ENCODE peak calls at places on chromosomes 5 and 9, in six cellular contexts. V, W, Q, C, S and G are unnamed samples.
A peak's percentile ranks its signal among the peaks of the same experiment; 100 is the strongest.

GRCh38 chr5:136408996-136409395 is 43.7 kb upstream of the TRPC7 start:
- DNase-seq in S (no peak), C (no peak), V (no peak), W (no peak), Q (no peak), G (no peak)

GRCh38 chr9:126609711-126610388 is 3.9 kb upstream of the LMX1B start:
- DNase-seq in S (no peak), W (no peak), C (no peak), Q (no peak), V (no peak), G (no peak)

GRCh38 chr5:180519098-180519497 is 24.9 kb downstream of the CNOT6 start:
- DNase-seq in S (no peak), C (peak; percentile 78), W (peak; percentile 61), V (no peak), Q (no peak), G (no peak)

GRCh38 chr5:135337064-135337463 is 62.0 kb downstream of the MACROH2A1 start:
- DNase-seq in Q (no peak), C (no peak), S (no peak), W (no peak), V (no peak), G (no peak)

GRCh38 chr9:33466565-33467495 is 6.9 kb downstream of the NOL6 start:
- DNase-seq in S (peak; percentile 42), V (peak; percentile 68), W (peak; percentile 55), Q (no peak), C (no peak), G (peak; percentile 82)

GRCh38 chr5:92962752-92963151 is 618.3 kb downstream of the NR2F1-AS1 start:
- DNase-seq in S (no peak), C (no peak), Q (no peak), V (no peak), W (no peak), G (no peak)

GRCh38 chr5:96492654-96493053 is 59.6 kb upstream of the PCSK1 start:
- DNase-seq in W (peak; percentile 75), C (no peak), S (no peak), V (no peak), Q (no peak), G (no peak)

GRCh38 chr5:67154518-67155206 is 41.9 kb downstream of the CD180 start:
- DNase-seq in S (peak; percentile 90), W (no peak), Q (peak; percentile 80), C (no peak), V (no peak), G (no peak)

GRCh38 chr9:13904746-13905145 is 409.2 kb downstream of the NFIB start:
- DNase-seq in W (no peak), S (no peak), Q (no peak), V (no peak), C (peak; percentile 52), G (no peak)

GRCh38 chr5:157924931-157925729 is 66.2 kb upstream of the CLINT1 start:
- DNase-seq in V (no peak), W (peak; percentile 42), S (no peak), C (no peak), Q (no peak), G (no peak)

GRCh38 chr9:97220894-97221477 is 86.5 kb upstream of the CCDC180 start:
- DNase-seq in V (no peak), S (no peak), C (no peak), W (no peak), Q (no peak), G (no peak)

GRCh38 chr9:92170848-92171247 is 55.6 kb upstream of the SPTLC1 start:
- DNase-seq in Q (no peak), C (no peak), V (no peak), W (no peak), S (no peak), G (no peak)

GRCh38 chr5:160772854-160773253 is 79.2 kb downstream of the ATP10B start:
- DNase-seq in W (no peak), S (no peak), V (no peak), C (no peak), Q (no peak), G (no peak)

GRCh38 chr9:132207839-132208615 is 46.2 kb downstream of the NTNG2 start:
- DNase-seq in C (no peak), S (no peak), W (no peak), Q (no peak), V (no peak), G (no peak)

GRCh38 chr9:134057751-134058701 is 9.8 kb downstream of the BRD3 start:
- DNase-seq in C (no peak), V (no peak), W (no peak), S (no peak), Q (no peak), G (no peak)

GRCh38 chr5:143086851-143087637 is 316.4 kb downstream of the NR3C1 start:
- DNase-seq in S (no peak), Q (peak; percentile 30), V (no peak), C (peak; percentile 53), W (peak; percentile 71), G (no peak)

GRCh38 chr5:10607023-10607665 is 43.3 kb downstream of the ANKRD33B start:
- DNase-seq in V (no peak), Q (no peak), C (peak; percentile 89), W (no peak), S (peak; percentile 31), G (no peak)

GRCh38 chr9:97518909-97519307 is 17.4 kb downstream of the TMOD1 start:
- DNase-seq in W (peak; percentile 82), C (peak; percentile 83), Q (no peak), V (no peak), S (peak; percentile 77), G (no peak)

GRCh38 chr9:120999317-120999716 is 50.8 kb downstream of the C5 start:
- DNase-seq in V (no peak), C (no peak), S (no peak), Q (no peak), W (no peak), G (no peak)

GRCh38 chr9:407255-407654 is 192.6 kb downstream of the DOCK8 start:
- DNase-seq in V (no peak), S (no peak), C (no peak), W (no peak), Q (no peak), G (no peak)

GRCh38 chr5:112210430-112211005 is 208.6 kb downstream of the EPB41L4A start:
- DNase-seq in C (peak; percentile 17), Q (no peak), W (peak; percentile 59), S (no peak), V (no peak), G (no peak)

GRCh38 chr5:169762338-169763095 is 125.4 kb downstream of the DOCK2 start:
- DNase-seq in V (no peak), C (peak; percentile 89), S (no peak), Q (no peak), W (peak; percentile 68), G (no peak)

GRCh38 chr5:135092476-135092875 is 58.4 kb upstream of the PITX1 start:
- DNase-seq in Q (no peak), C (no peak), S (no peak), V (no peak), W (no peak), G (no peak)

GRCh38 chr9:27189426-27189825 is 80.4 kb downstream of the TEK start:
- DNase-seq in V (no peak), W (peak; percentile 18), S (no peak), Q (no peak), C (no peak), G (no peak)

GRCh38 chr9:35904338-35904737 is 1.7 kb upstream of the HRCT1 start:
- DNase-seq in Q (no peak), S (no peak), C (no peak), W (no peak), V (no peak), G (no peak)

GRCh38 chr9:35905912-35906679 is at the start of gene HRCT1:
- DNase-seq in S (peak; percentile 83), C (peak; percentile 97), W (peak; percentile 97), Q (peak; percentile 96), V (no peak), G (no peak)

GRCh38 chr9:35903049-35903448 is 3.0 kb upstream of the HRCT1 start:
- DNase-seq in C (peak; percentile 54), V (peak; percentile 69), S (no peak), W (peak; percentile 64), Q (no peak), G (no peak)

GRCh38 chr9:35906923-35907699 is 1.1 kb downstream of the HRCT1 start:
- DNase-seq in S (peak; percentile 71), Q (peak; percentile 79), C (peak; percentile 88), W (peak; percentile 90), V (no peak), G (no peak)

GRCh38 chr9:35904966-35905781 is 828 bp upstream of the HRCT1 start:
- DNase-seq in V (no peak), W (peak; percentile 91), C (peak; percentile 65), Q (no peak), S (no peak), G (no peak)
- H3K27ac ChIP-seq in V (no peak overlapping the region), W (peak overlapping the region; percentile 97), C (peak overlapping the region; percentile 95), Q (peak overlapping the region; percentile 100), S (peak overlapping the region; percentile 80), G (peak overlapping the region; percentile 97)

DNA sequence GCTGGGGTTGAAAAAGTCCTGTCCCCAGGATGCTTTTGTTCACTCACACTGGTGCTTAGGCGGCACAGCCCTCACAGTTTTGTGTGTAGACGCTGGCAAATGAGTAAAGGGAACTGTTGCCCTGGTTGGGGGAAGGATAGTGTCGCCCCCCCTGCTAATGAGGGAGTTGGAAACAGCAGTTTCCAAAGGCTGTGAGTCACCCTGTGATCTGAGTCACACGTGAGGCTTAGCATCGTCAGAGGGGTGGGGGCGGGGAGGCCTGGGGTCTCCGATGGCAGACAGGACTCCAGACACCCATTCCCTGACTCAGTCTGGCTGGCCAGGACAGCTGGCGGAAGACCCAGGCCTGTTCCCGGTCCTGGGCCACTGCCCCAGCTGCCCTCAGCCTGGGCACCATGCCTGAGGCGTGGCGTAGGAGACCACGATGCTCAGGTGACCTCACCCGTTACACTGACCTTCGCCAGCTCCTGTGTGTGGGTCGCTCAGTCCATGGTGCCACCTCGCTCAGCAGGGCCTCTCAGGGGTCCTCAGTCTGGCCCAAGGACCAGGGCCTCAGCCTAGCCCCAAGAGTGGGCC is 2.9 kb downstream of the DNAJB5 start:
- DNase-seq in W (peak; percentile 94), S (peak; percentile 98), V (no peak), Q (no peak), C (peak; percentile 94), G (peak; percentile 94)
- H3K4me1 ChIP-seq in W (peaks cover 74% of the 10 kb centered on the region), S (peaks cover 42% of the 10 kb centered on the region), V (peaks cover 10% of the 10 kb centered on the region), Q (no peaks in the 10 kb centered on the region), C (peaks cover 29% of the 10 kb centered on the region), G (peaks cover 57% of the 10 kb centered on the region)

GRCh38 chr5:32973646-32974045 is 262.5 kb downstream of the NPR3 start:
- DNase-seq in Q (no peak), W (no peak), V (no peak), S (no peak), C (no peak), G (no peak)
- H3K27me3 ChIP-seq in Q (no peaks in the 10 kb centered on the region), W (no peaks in the 10 kb centered on the region), V (no peaks in the 10 kb centered on the region), S (no peaks in the 10 kb centered on the region), C (no peaks in the 10 kb centered on the region), G (no peaks in the 10 kb centered on the region)

GRCh38 chr9:130858734-130859705 is 24.0 kb downstream of the ABL1 start:
- DNase-seq in C (no peak), V (no peak), Q (no peak), W (no peak), S (peak; percentile 34), G (no peak)

GRCh38 chr9:130862747-130863146 is 27.7 kb downstream of the ABL1 start:
- DNase-seq in W (no peak), V (no peak), C (no peak), S (no peak), Q (no peak), G (no peak)

GRCh38 chr9:130860458-130861316 is 25.6 kb downstream of the ABL1 start:
- DNase-seq in V (no peak), C (peak; percentile 100), S (peak; percentile 82), Q (peak; percentile 63), W (peak; percentile 99), G (no peak)

GRCh38 chr9:130862217-130862616 is 27.2 kb downstream of the ABL1 start:
- DNase-seq in V (no peak), C (no peak), Q (no peak), S (no peak), W (no peak), G (no peak)

GRCh38 chr9:130861372-130862180 is 26.5 kb downstream of the ABL1 start:
- DNase-seq in Q (no peak), W (no peak), C (no peak), S (no peak), V (no peak), G (no peak)
- H3K27ac ChIP-seq in Q (no peak overlapping the region), W (peak overlapping the region; percentile 92), C (peak overlapping the region; percentile 94), S (peak overlapping the region; percentile 71), V (no peak overlapping the region), G (peak overlapping the region; percentile 62)